ENCODE peak calls at places on chromosomes 11 and 22, in eight cellular contexts. One of them, this sample, is unnamed.

GRCh38 chr11:82906236-82906635 is 4.7 kb downstream of the DDIAS start:
- DNase-seq in sigmoid colon: no peak
- DNase-seq in smooth muscle cell of the brain vasculature: peak
- DNase-seq in NCI-H1105: peak
- DNase-seq in iPS-NIHi11: no peak
- DNase-seq in posterior cingulate gyrus: no peak
- DNase-seq in T-helper 9 cell: no peak
- DNase-seq in activated T-helper 1 cell treated with anti-CD3 and anti-CD28 coated beads, Interleukin-2, amount 50 U/mL, for 16 hours: no peak
- DNase-seq in this sample: no peak

GRCh38 chr22:23193882-23194281 is 13.6 kb downstream of the BCR start:
- DNase-seq in sigmoid colon: no peak
- DNase-seq in smooth muscle cell of the brain vasculature: no peak
- DNase-seq in NCI-H1105: no peak
- DNase-seq in iPS-NIHi11: no peak
- DNase-seq in posterior cingulate gyrus: peak
- DNase-seq in T-helper 9 cell: no peak
- DNase-seq in activated T-helper 1 cell treated with anti-CD3 and anti-CD28 coated beads, Interleukin-2, amount 50 U/mL, for 16 hours: no peak
- DNase-seq in this sample: no peak

GRCh38 chr11:15113381-15113780 is 1.3 kb upstream of the INSC start:
- DNase-seq in sigmoid colon: no peak
- DNase-seq in smooth muscle cell of the brain vasculature: no peak
- DNase-seq in NCI-H1105: no peak
- DNase-seq in iPS-NIHi11: no peak
- DNase-seq in posterior cingulate gyrus: no peak
- DNase-seq in T-helper 9 cell: no peak
- DNase-seq in activated T-helper 1 cell treated with anti-CD3 and anti-CD28 coated beads, Interleukin-2, amount 50 U/mL, for 16 hours: no peak
- DNase-seq in this sample: no peak

GRCh38 chr22:48719978-48720661 is 1107.6 kb downstream of the BRD1 start:
- DNase-seq in sigmoid colon: peak
- DNase-seq in smooth muscle cell of the brain vasculature: no peak
- DNase-seq in NCI-H1105: no peak
- DNase-seq in iPS-NIHi11: peak
- DNase-seq in posterior cingulate gyrus: no peak
- DNase-seq in T-helper 9 cell: no peak
- DNase-seq in activated T-helper 1 cell treated with anti-CD3 and anti-CD28 coated beads, Interleukin-2, amount 50 U/mL, for 16 hours: no peak
- DNase-seq in this sample: no peak

GRCh38 chr11:12531681-12532080 is 142.5 kb upstream of the TEAD1 start:
- DNase-seq in sigmoid colon: peak
- DNase-seq in smooth muscle cell of the brain vasculature: no peak
- DNase-seq in NCI-H1105: no peak
- DNase-seq in iPS-NIHi11: no peak
- DNase-seq in posterior cingulate gyrus: no peak
- DNase-seq in T-helper 9 cell: no peak
- DNase-seq in activated T-helper 1 cell treated with anti-CD3 and anti-CD28 coated beads, Interleukin-2, amount 50 U/mL, for 16 hours: no peak
- DNase-seq in this sample: no peak

GRCh38 chr22:26763633-26764295 is 106.4 kb downstream of the MIAT start:
- DNase-seq in sigmoid colon: no peak
- DNase-seq in smooth muscle cell of the brain vasculature: no peak
- DNase-seq in NCI-H1105: peak
- DNase-seq in iPS-NIHi11: peak
- DNase-seq in posterior cingulate gyrus: no peak
- DNase-seq in T-helper 9 cell: no peak
- DNase-seq in activated T-helper 1 cell treated with anti-CD3 and anti-CD28 coated beads, Interleukin-2, amount 50 U/mL, for 16 hours: no peak
- DNase-seq in this sample: no peak

GRCh38 chr11:119318240-119319135 is 1.6 kb upstream of the MCAM start:
- DNase-seq in sigmoid colon: peak
- DNase-seq in smooth muscle cell of the brain vasculature: no peak
- DNase-seq in NCI-H1105: no peak
- DNase-seq in iPS-NIHi11: peak
- DNase-seq in posterior cingulate gyrus: peak
- DNase-seq in T-helper 9 cell: no peak
- DNase-seq in activated T-helper 1 cell treated with anti-CD3 and anti-CD28 coated beads, Interleukin-2, amount 50 U/mL, for 16 hours: no peak
- DNase-seq in this sample: no peak

GRCh38 chr11:124841765-124842700 is 23.2 kb upstream of the ROBO3 start:
- DNase-seq in sigmoid colon: no peak
- DNase-seq in smooth muscle cell of the brain vasculature: no peak
- DNase-seq in NCI-H1105: peak
- DNase-seq in iPS-NIHi11: no peak
- DNase-seq in posterior cingulate gyrus: no peak
- DNase-seq in T-helper 9 cell: no peak
- DNase-seq in activated T-helper 1 cell treated with anti-CD3 and anti-CD28 coated beads, Interleukin-2, amount 50 U/mL, for 16 hours: no peak
- DNase-seq in this sample: no peak

GRCh38 chr11:131246156-131246555 is 124.3 kb upstream of the NTM start:
- DNase-seq in sigmoid colon: no peak
- DNase-seq in smooth muscle cell of the brain vasculature: no peak
- DNase-seq in NCI-H1105: no peak
- DNase-seq in iPS-NIHi11: no peak
- DNase-seq in posterior cingulate gyrus: no peak
- DNase-seq in T-helper 9 cell: no peak
- DNase-seq in activated T-helper 1 cell treated with anti-CD3 and anti-CD28 coated beads, Interleukin-2, amount 50 U/mL, for 16 hours: no peak
- DNase-seq in this sample: no peak